ENCODE peak calls at places on chromosomes 11 and 22, in four cellular contexts. Z, K, V and F are unnamed samples.

GRCh38 chr11:75279273-75279672 is 38.7 kb downstream of the TPBGL start:
- DNase-seq in Z (no peak), K (no peak), V (no peak), F (peak)

GRCh38 chr11:48091426-48092102 is 111.2 kb downstream of the PTPRJ start:
- DNase-seq in Z (no peak), K (no peak), V (no peak), F (no peak)

GRCh38 chr11:48087974-48088681 is 107.8 kb downstream of the PTPRJ start:
- DNase-seq in Z (no peak), K (no peak), V (no peak), F (no peak)

GRCh38 chr22:30370681-30371080 is 13.9 kb downstream of the CCDC157 start:
- DNase-seq in Z (no peak), K (no peak), V (no peak), F (no peak)

GRCh38 chr11:96391698-96392307 is 2.0 kb downstream of the JRKL start:
- DNase-seq in Z (no peak), K (peak), V (no peak), F (no peak)

GRCh38 chr22:37563153-37564081 is 3.1 kb downstream of the CDC42EP1 start:
- DNase-seq in Z (peak), K (peak), V (no peak), F (peak)

GRCh38 chr11:34640050-34640971 is 19.4 kb downstream of the EHF start:
- DNase-seq in Z (peak), K (no peak), V (no peak), F (peak)

GRCh38 chr11:28536504-28537267 is 428.5 kb downstream of the METTL15 start:
- DNase-seq in Z (no peak), K (no peak), V (no peak), F (no peak)

GRCh38 chr22:48536691-48537591 is 1290.7 kb downstream of the BRD1 start:
- DNase-seq in Z (no peak), K (no peak), V (no peak), F (no peak)

GRCh38 chr11:66020212-66020611 is 6.1 kb downstream of the CATSPER1 start:
- DNase-seq in Z (no peak), K (no peak), V (no peak), F (no peak)

GRCh38 chr11:43555811-43556210 is 124.7 kb upstream of the HSD17B12 start:
- DNase-seq in Z (no peak), K (peak), V (no peak), F (no peak)

GRCh38 chr22:25350551-25350971 is 131.1 kb downstream of the CRYBB2 start:
- DNase-seq in Z (no peak), K (no peak), V (no peak), F (no peak)

GRCh38 chr11:46050652-46051051 is 70.6 kb downstream of the PHF21A start:
- DNase-seq in Z (no peak), K (no peak), V (no peak), F (no peak)

GRCh38 chr11:72222106-72222891 is 2.3 kb upstream of the INPPL1 start:
- DNase-seq in Z (no peak), K (no peak), V (no peak), F (peak)

GRCh38 chr11:80136991-80137390 is 696.2 kb upstream of the TENM4 start:
- DNase-seq in Z (no peak), K (peak), V (no peak), F (no peak)

GRCh38 chr11:213111-213510 is 5.6 kb downstream of the RIC8A start:
- DNase-seq in Z (no peak), K (no peak), V (no peak), F (no peak)

GRCh38 chr11:47552086-47552580 is 799 bp downstream of the CELF1 start:
- DNase-seq in Z (peak), K (peak), V (no peak), F (peak)

GRCh38 chr11:5643585-5643984 is 18.8 kb downstream of the TRIM34 start:
- DNase-seq in Z (no peak), K (no peak), V (no peak), F (no peak)

GRCh38 chr11:104968365-104968855 is at the start of gene CASP4:
- DNase-seq in Z (peak), K (peak), V (peak), F (peak)

GRCh38 chr22:17724241-17724640 is 50.0 kb downstream of the BID start:
- DNase-seq in Z (no peak), K (no peak), V (no peak), F (no peak)

GRCh38 chr11:553949-554398 is 6.6 kb downstream of the LMNTD2 start:
- DNase-seq in Z (no peak), K (no peak), V (no peak), F (no peak)

GRCh38 chr11:66369073-66369894 is 2.3 kb downstream of the SLC29A2 start:
- DNase-seq in Z (peak), K (no peak), V (no peak), F (no peak)

GRCh38 chr11:128525411-128526243 is 61.7 kb downstream of the ETS1 start:
- DNase-seq in Z (no peak), K (peak), V (no peak), F (no peak)

GRCh38 chr11:10742460-10743208 is 8.4 kb upstream of the CTR9 start:
- DNase-seq in Z (peak), K (peak), V (peak), F (no peak)

GRCh38 chr11:32333335-32333991 is 101.9 kb downstream of the WT1 start:
- DNase-seq in Z (peak), K (peak), V (no peak), F (no peak)
- TF ChIP-seq CTCF in Z (peak), K (peak), V (peak), F (no peak)

GRCh38 chr22:22770280-22770871 is 117.2 kb upstream of the IGLL5 start:
- DNase-seq in Z (peak), K (peak), V (no peak), F (peak)
- H3K4me3 ChIP-seq in Z (no peak), K (no peak), V (no peak), F (no peak)

DNA sequence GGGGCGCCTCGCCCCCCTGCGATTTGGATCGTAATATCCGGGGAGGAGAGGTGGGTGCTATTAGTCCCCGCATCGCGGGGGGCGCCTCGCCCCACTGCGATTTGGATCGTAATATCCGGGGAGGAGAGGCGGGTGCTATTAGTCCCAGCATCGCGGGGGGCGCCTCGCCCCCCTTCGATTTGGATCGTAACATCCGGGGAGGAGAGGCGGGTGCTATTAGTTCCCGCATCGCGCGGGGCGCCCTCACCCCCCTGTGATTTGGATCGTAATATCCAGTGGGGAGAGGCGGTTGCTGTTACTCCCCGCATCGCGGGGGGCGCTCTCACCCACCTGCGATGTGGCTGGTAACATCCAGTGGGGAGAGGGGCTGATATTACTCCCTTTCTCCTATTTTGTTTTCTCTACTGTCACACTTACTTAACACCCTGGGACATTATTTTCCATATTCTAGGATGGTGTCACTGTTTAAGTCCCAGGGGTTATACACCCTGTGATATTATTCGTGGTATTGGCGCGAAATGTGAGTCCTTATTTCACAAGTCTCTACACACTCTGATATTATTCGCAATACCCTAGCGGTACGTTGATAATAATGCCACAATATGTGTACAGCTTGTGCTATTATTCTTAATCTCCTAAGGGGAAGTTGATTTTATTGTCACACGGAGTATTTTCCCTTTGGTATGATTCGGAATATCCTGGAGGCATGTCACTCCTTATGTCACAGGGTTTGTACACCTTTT is 57.8 kb upstream of the ALDH3B2 start:
- DNase-seq in Z (peak), K (no peak), V (peak), F (no peak)
- TF ChIP-seq CTCF in Z (peak), K (no peak), V (peak), F (no peak)

DNA sequence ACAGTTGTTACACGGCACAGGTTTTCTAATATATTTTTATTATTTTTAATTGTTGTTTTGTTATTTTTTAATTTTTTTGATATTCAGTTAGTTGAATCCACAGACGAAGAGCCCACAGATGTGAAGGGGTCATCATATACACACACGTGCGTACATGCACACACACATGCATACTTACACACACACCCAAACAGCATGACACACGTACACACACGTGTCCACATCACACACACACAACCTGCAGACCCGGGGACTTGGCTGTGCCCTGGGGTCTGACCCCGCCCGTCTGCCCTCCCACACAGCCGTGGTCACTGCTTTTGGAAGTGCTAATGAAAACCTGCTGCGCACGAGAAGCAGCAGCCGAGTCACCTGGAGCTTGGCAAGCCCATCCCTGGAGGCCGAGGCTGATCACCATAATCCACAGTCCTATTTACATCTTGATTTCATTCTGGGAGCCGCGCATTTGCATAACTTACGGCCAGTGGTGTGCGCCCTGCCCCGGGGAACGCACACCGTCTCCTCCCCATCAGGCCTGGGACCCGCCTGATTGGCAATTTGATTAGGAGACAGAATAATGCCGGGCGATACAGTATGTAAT is 110.3 kb downstream of the BRD1 start:
- DNase-seq in Z (no peak), K (no peak), V (no peak), F (no peak)
- H3K4me3 ChIP-seq in Z (no peak), K (no peak), V (no peak), F (no peak)

GRCh38 chr11:64629796-64630562 is 39.0 kb downstream of the SLC22A12 start:
- DNase-seq in Z (peak), K (no peak), V (no peak), F (no peak)
- TF ChIP-seq CTCF in Z (no peak), K (no peak), V (no peak), F (no peak)

GRCh38 chr22:26953380-26953807 is 296.0 kb downstream of the MIAT start:
- DNase-seq in Z (no peak), K (no peak), V (no peak), F (no peak)

GRCh38 chr22:26949193-26949592 is 291.8 kb downstream of the MIAT start:
- DNase-seq in Z (peak), K (peak), V (no peak), F (peak)

GRCh38 chr22:26956346-26956745 is 299.0 kb downstream of the MIAT start:
- DNase-seq in Z (no peak), K (no peak), V (no peak), F (no peak)

GRCh38 chr22:26952004-26952403 is 294.6 kb downstream of the MIAT start:
- DNase-seq in Z (no peak), K (no peak), V (no peak), F (no peak)

GRCh38 chr22:26952654-26953379 is 295.4 kb downstream of the MIAT start:
- DNase-seq in Z (no peak), K (no peak), V (no peak), F (no peak)
- H3K4me3 ChIP-seq in Z (no peak), K (no peak), V (no peak), F (no peak)

DNA sequence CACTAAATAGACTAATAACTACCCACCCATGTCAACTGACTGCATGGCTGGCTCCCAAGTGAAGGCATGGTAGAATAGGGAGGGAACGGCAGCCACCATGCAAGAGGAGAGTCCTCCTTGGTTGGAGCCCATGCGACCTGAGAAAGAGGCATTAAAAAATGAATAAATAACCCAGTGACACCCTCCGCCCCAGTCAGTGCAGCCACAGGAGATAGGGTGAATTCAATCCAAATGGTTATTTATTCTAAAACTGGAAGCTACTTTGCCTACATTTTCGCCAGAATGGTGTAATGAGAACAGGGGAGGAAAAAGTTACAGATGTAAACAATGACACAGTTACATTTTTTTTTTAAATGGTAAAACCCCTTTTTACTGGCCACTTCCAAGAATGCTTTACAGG is 4.9 kb downstream of the GNG3 start:
- DNase-seq in Z (no peak), K (no peak), V (no peak), F (no peak)
- TF ChIP-seq CTCF in Z (no peak), K (no peak), V (no peak), F (no peak)